ENCODE peak calls at places on chromosomes 2 and 18, in five cellular contexts. X is right lobe of liver, A is uterus, H is K562, C is adrenal gland. P is an unnamed sample.

GRCh38 chr2:216416571-216417307 is 4.5 kb downstream of the SMARCAL1 start:
- DNase-seq in A (no peak), X (no peak), H (peak; percentile 38), C (no peak), P (no peak)

GRCh38 chr2:215311625-215312394 is at the start of gene ATIC:
- DNase-seq in A (peak; percentile 91), X (peak; percentile 98), C (peak; percentile 93), H (peak; percentile 79), P (peak; percentile 95)

GRCh38 chr2:62547849-62548248 is 41.9 kb upstream of the TMEM17 start:
- DNase-seq in A (no peak), C (no peak), X (no peak), H (no peak), P (no peak)

GRCh38 chr2:98454500-98455235 is 10.0 kb downstream of the INPP4A start:
- DNase-seq in H (peak; percentile 49), C (no peak), A (no peak), X (no peak), P (no peak)

GRCh38 chr18:37317486-37317885 is 248.1 kb downstream of the CELF4 start:
- DNase-seq in X (no peak), C (no peak), A (no peak), H (no peak), P (no peak)

GRCh38 chr18:24341361-24341760 is 56.3 kb downstream of the OSBPL1A start:
- DNase-seq in H (no peak), A (no peak), X (no peak), C (no peak), P (no peak)

GRCh38 chr2:59204040-59204439 is 962.9 kb upstream of the FANCL start:
- DNase-seq in C (no peak), H (no peak), X (no peak), A (no peak), P (no peak)

GRCh38 chr2:136205615-136206014 is 87.7 kb upstream of the CXCR4 start:
- DNase-seq in H (no peak), X (no peak), A (no peak), C (peak; percentile 41), P (peak; percentile 17)

GRCh38 chr2:167013227-167013626 is 124.9 kb downstream of the XIRP2 start:
- DNase-seq in X (no peak), A (no peak), H (no peak), C (no peak), P (no peak)

GRCh38 chr2:161273038-161273760 is 35.0 kb upstream of the PSMD14 start:
- DNase-seq in X (no peak), H (peak; percentile 47), C (no peak), A (no peak), P (no peak)

GRCh38 chr2:100427627-100428258 is 10.3 kb upstream of the CHST10 start:
- DNase-seq in H (peak; percentile 47), X (no peak), A (peak; percentile 37), C (peak; percentile 36), P (peak; percentile 72)

GRCh38 chr2:142876423-142876822 is 1.0 kb upstream of the KYNU start:
- DNase-seq in A (no peak), H (no peak), C (no peak), X (no peak), P (no peak)

GRCh38 chr2:177908182-177908581 is 164.4 kb downstream of the PDE11A start:
- DNase-seq in C (no peak), A (no peak), X (no peak), H (no peak), P (no peak)

GRCh38 chr2:121650554-121650930 is 1.3 kb upstream of the CLASP1 start:
- DNase-seq in X (no peak), A (no peak), H (peak; percentile 17), C (no peak), P (no peak)

GRCh38 chr2:121649652-121650553 is 641 bp upstream of the CLASP1 start:
- DNase-seq in A (peak; percentile 88), X (peak; percentile 94), H (peak; percentile 65), C (peak; percentile 89), P (peak; percentile 92)

GRCh38 chr2:121648206-121648605 is 1.1 kb downstream of the CLASP1 start:
- DNase-seq in C (no peak), X (no peak), H (no peak), A (no peak), P (no peak)

GRCh38 chr2:121648611-121649401 is 456 bp downstream of the CLASP1 start:
- DNase-seq in X (peak; percentile 71), A (no peak), H (peak; percentile 83), C (peak; percentile 48), P (peak; percentile 65)

GRCh38 chr2:121649402-121649651 is at the start of gene CLASP1:
- DNase-seq in A (peak; percentile 95), X (peak; percentile 98), C (peak; percentile 98), H (peak; percentile 96), P (peak; percentile 98)
- H3K4me1 ChIP-seq in A (peaks cover 8% of the 10 kb centered on the region), X (peaks cover 34% of the 10 kb centered on the region), C (peaks cover 20% of the 10 kb centered on the region), H (peaks cover 12% of the 10 kb centered on the region), P (peaks cover 66% of the 10 kb centered on the region)

DNA sequence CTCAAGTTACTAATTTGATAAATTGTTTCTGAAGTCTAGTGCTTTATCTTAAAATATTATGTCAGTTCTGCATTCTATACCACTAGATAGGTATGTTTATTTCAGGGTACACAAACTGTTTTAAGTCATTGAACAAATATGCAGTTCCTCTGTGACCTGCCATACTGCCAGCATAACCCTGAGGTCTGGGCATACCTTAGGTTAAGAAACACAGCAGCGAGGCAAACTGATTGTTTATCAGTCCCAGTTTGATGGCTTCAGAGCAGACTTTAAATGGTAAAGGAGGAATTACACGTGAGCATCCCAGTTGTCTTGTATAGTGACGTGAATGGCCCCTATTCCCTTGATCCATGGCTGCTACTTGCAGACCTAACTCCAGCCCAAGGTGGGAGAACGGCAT is 186.4 kb upstream of the LRRTM1 start:
- DNase-seq in X (no peak), H (no peak), A (no peak), C (no peak), P (no peak)
- TF ChIP-seq POLR2A in X (no peak), H (no peak), A (no peak), C (no peak), P (no peak)

DNA sequence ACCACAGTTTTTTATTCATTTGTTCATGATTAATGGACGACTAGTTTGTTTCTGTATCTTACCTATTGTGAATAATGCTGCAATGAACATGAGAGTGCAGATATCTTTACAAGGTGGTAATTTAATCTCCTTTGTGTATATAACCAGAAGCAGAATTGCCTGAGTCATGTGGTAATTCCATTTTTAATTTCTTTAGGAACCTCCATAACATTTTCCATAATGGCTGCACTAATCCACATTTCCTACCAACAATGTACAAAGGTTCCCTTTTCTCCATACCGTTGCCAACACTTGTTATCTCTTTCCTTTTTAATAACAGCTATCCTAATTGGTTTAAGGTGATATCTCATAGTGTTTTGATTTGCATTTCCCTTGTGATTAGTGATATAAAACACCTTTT is 36.5 kb downstream of the NCOA1 start:
- DNase-seq in A (no peak), C (no peak), H (no peak), X (no peak), P (no peak)
- H3K9me3 ChIP-seq in A (no peaks in the 10 kb centered on the region), C (no peaks in the 10 kb centered on the region), H (peaks cover 2% of the 10 kb centered on the region), X (no peaks in the 10 kb centered on the region), P (no peaks in the 10 kb centered on the region)

DNA sequence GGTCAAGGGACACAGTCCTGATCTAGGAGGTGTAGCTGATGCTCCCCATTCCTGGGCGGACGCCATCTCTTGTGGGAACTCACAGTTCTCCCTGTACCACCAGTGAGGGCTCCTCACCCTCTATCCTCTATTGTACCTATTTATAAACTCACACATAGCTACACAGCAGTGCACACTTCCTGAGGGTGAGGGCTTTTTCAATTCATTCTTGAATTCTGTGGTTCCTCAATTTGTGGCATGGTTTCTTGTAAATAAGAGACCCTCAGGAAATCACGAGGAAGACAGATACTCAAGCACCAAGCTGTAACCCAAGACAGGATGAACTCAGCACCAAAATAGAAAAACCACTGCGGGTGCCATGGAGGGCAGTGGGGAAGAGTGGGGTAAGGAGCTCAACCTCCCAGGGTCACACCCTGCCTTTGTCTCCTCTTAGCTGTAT is 245.9 kb upstream of the PXDN start:
- DNase-seq in C (no peak), A (no peak), H (no peak), X (no peak), P (no peak)
- H3K4me1 ChIP-seq in C (no peaks in the 10 kb centered on the region), A (no peaks in the 10 kb centered on the region), H (no peaks in the 10 kb centered on the region), X (no peaks in the 10 kb centered on the region), P (no peaks in the 10 kb centered on the region)

GRCh38 chr18:48160622-48161021 is 230.2 kb upstream of the SMAD2 start:
- DNase-seq in X (no peak), A (no peak), H (no peak), C (no peak), P (no peak)

GRCh38 chr18:48159816-48160215 is 229.4 kb upstream of the SMAD2 start:
- DNase-seq in A (no peak), C (no peak), H (no peak), X (no peak), P (no peak)

GRCh38 chr18:48163184-48164095 is 233.0 kb upstream of the SMAD2 start:
- DNase-seq in X (no peak), A (no peak), C (no peak), H (no peak), P (no peak)

GRCh38 chr18:48161911-48162698 is 231.6 kb upstream of the SMAD2 start:
- DNase-seq in A (no peak), H (no peak), C (no peak), X (no peak), P (no peak)

DNA sequence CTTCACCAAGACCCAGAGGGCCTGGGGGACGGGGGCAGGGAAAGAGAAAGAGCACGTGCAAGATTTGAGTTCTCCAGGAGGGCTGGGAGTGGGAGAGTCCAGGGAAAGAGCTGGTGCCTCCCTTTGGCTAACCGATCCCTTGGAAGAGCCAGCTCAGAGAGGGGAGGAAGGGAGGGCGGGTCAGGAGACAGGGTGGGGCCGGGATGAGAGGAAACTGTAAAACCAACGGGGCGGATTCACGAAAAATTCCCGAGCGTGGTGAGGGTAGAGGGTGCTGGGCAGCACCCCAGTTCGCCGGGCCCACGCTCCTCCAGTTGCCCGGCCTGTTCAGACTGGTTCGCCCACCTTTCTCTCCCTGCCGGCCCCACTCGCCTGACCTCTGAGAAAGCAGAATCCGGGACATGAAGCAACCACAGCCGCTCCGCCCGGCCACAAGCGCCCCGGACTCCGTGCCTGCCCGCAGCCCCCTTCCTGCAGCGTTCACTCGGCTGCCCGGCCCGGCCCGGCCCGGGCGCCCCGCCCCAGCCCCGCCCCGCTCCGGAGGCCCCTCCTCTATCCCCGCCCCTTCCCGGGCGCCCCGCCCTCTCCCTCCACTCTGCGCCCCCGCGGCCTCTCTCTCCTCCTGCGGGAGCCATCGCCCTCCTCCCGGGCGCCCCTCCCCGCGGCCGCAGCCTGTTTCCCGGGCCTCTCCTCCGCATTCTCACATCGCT is 230.9 kb upstream of the SMAD2 start:
- DNase-seq in H (peak; percentile 90), X (peak; percentile 92), C (peak; percentile 93), A (peak; percentile 91), P (peak; percentile 89)
- TF ChIP-seq POLR2A in H (no peak), X (peak; percentile 85), C (peak; percentile 87), A (no peak), P (peak; percentile 52)

DNA sequence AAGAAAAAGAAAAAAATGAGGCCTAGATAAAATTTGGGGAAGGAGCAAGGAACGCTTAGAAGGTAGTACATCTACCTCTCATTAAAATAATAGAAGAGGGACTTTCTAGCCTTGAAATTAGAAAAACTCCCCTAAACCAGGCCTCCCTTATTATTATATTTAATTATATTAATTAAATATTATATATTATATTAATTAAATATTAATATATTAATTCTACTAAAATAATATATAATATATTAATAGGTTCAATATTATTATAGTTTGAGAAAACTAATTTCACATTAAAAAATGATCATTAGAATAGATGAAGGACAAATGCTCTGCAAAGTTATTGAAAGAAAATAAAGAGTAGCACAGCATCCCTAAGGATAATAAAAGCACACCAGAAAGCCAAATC is 449.4 kb downstream of the NBAS start:
- DNase-seq in C (no peak), A (no peak), H (no peak), X (no peak), P (no peak)
- H3K9me3 ChIP-seq in C (no peaks in the 10 kb centered on the region), A (peaks cover 4% of the 10 kb centered on the region), H (no peaks in the 10 kb centered on the region), X (no peaks in the 10 kb centered on the region), P (peaks cover 37% of the 10 kb centered on the region)